ENCODE peak calls at places on chromosome 15, in seven cellular contexts. One of them, this sample, is unnamed.

GRCh38 chr15:96540283-96540682 is 209.8 kb downstream of the NR2F2 start:
- DNase-seq in HCT116: no peak
- DNase-seq in neural progenitor cell: no peak
- DNase-seq in cardiac fibroblast: no peak
- DNase-seq in GM06990: no peak
- DNase-seq in fibroblast of the aortic adventitia: no peak
- DNase-seq in fibroblast of villous mesenchyme: no peak
- DNase-seq in this sample: no peak

GRCh38 chr15:70512772-70513362 is 250.5 kb downstream of the UACA start:
- DNase-seq in neural progenitor cell: peak; percentile 76
- DNase-seq in cardiac fibroblast: peak; percentile 80
- DNase-seq in fibroblast of the aortic adventitia: peak; percentile 44
- DNase-seq in fibroblast of villous mesenchyme: peak; percentile 67
- DNase-seq in HCT116: peak; percentile 71
- DNase-seq in GM06990: no peak
- DNase-seq in this sample: peak; percentile 70

GRCh38 chr15:28914046-28914445 is 28.3 kb downstream of the APBA2 start:
- DNase-seq in neural progenitor cell: no peak
- DNase-seq in fibroblast of villous mesenchyme: no peak
- DNase-seq in HCT116: no peak
- DNase-seq in fibroblast of the aortic adventitia: no peak
- DNase-seq in GM06990: no peak
- DNase-seq in cardiac fibroblast: no peak
- DNase-seq in this sample: no peak

GRCh38 chr15:99455796-99456160 is 110.0 kb upstream of the MEF2A start:
- DNase-seq in GM06990: no peak
- DNase-seq in fibroblast of the aortic adventitia: no peak
- DNase-seq in neural progenitor cell: no peak
- DNase-seq in cardiac fibroblast: no peak
- DNase-seq in fibroblast of villous mesenchyme: no peak
- DNase-seq in HCT116: no peak
- DNase-seq in this sample: no peak

GRCh38 chr15:40891810-40892448 is 2.3 kb upstream of the VPS18 start:
- DNase-seq in HCT116: peak; percentile 53
- DNase-seq in cardiac fibroblast: peak; percentile 60
- DNase-seq in fibroblast of villous mesenchyme: peak; percentile 59
- DNase-seq in neural progenitor cell: peak; percentile 56
- DNase-seq in fibroblast of the aortic adventitia: peak; percentile 59
- DNase-seq in GM06990: no peak
- DNase-seq in this sample: peak; percentile 46

GRCh38 chr15:36596915-36597314 is 17.5 kb downstream of the CDIN1 start:
- DNase-seq in GM06990: no peak
- DNase-seq in cardiac fibroblast: no peak
- DNase-seq in fibroblast of the aortic adventitia: no peak
- DNase-seq in fibroblast of villous mesenchyme: no peak
- DNase-seq in HCT116: no peak
- DNase-seq in neural progenitor cell: no peak
- DNase-seq in this sample: no peak

GRCh38 chr15:28984421-28985375 is 98.9 kb downstream of the APBA2 start:
- DNase-seq in GM06990: no peak
- DNase-seq in cardiac fibroblast: peak; percentile 49
- DNase-seq in HCT116: no peak
- DNase-seq in fibroblast of villous mesenchyme: peak; percentile 54
- DNase-seq in fibroblast of the aortic adventitia: no peak
- DNase-seq in neural progenitor cell: peak; percentile 73
- DNase-seq in this sample: peak; percentile 46

GRCh38 chr15:57502116-57502515 is 89.6 kb upstream of the MYZAP start:
- DNase-seq in HCT116: no peak
- DNase-seq in fibroblast of villous mesenchyme: no peak
- DNase-seq in cardiac fibroblast: no peak
- DNase-seq in fibroblast of the aortic adventitia: peak; percentile 30
- DNase-seq in neural progenitor cell: no peak
- DNase-seq in GM06990: no peak
- DNase-seq in this sample: no peak

GRCh38 chr15:66757521-66757920 is 55.5 kb downstream of the SMAD6 start:
- DNase-seq in cardiac fibroblast: no peak
- DNase-seq in neural progenitor cell: no peak
- DNase-seq in fibroblast of the aortic adventitia: no peak
- DNase-seq in GM06990: no peak
- DNase-seq in HCT116: no peak
- DNase-seq in fibroblast of villous mesenchyme: no peak
- DNase-seq in this sample: no peak

GRCh38 chr15:39188930-39189329 is 391.9 kb upstream of the THBS1 start:
- DNase-seq in neural progenitor cell: no peak
- DNase-seq in HCT116: peak; percentile 44
- DNase-seq in GM06990: no peak
- DNase-seq in fibroblast of the aortic adventitia: peak; percentile 88
- DNase-seq in cardiac fibroblast: peak; percentile 98
- DNase-seq in fibroblast of villous mesenchyme: peak; percentile 87
- DNase-seq in this sample: peak; percentile 98

GRCh38 chr15:61746589-61746988 is 313.7 kb downstream of the VPS13C start:
- DNase-seq in fibroblast of the aortic adventitia: no peak
- DNase-seq in fibroblast of villous mesenchyme: no peak
- DNase-seq in neural progenitor cell: no peak
- DNase-seq in cardiac fibroblast: no peak
- DNase-seq in HCT116: no peak
- DNase-seq in GM06990: no peak
- DNase-seq in this sample: no peak

GRCh38 chr15:99717129-99718024 is 15.9 kb downstream of the LYSMD4 start:
- DNase-seq in neural progenitor cell: no peak
- DNase-seq in fibroblast of villous mesenchyme: no peak
- DNase-seq in HCT116: no peak
- DNase-seq in cardiac fibroblast: peak; percentile 14
- DNase-seq in GM06990: no peak
- DNase-seq in fibroblast of the aortic adventitia: peak; percentile 51
- DNase-seq in this sample: peak; percentile 45

GRCh38 chr15:23038741-23039150 is 623 bp downstream of the TUBGCP5 start:
- DNase-seq in neural progenitor cell: no peak
- DNase-seq in fibroblast of the aortic adventitia: peak; percentile 62
- DNase-seq in cardiac fibroblast: peak; percentile 70
- DNase-seq in fibroblast of villous mesenchyme: peak; percentile 67
- DNase-seq in GM06990: no peak
- DNase-seq in HCT116: no peak
- DNase-seq in this sample: peak; percentile 71

GRCh38 chr15:50685976-50686467 is 575 bp downstream of the TRPM7 start:
- DNase-seq in neural progenitor cell: peak; percentile 83
- DNase-seq in HCT116: no peak
- DNase-seq in fibroblast of villous mesenchyme: peak; percentile 56
- DNase-seq in fibroblast of the aortic adventitia: peak; percentile 56
- DNase-seq in cardiac fibroblast: peak; percentile 50
- DNase-seq in GM06990: no peak
- DNase-seq in this sample: peak; percentile 39

GRCh38 chr15:50681467-50681866 is 5.1 kb downstream of the TRPM7 start:
- DNase-seq in HCT116: no peak
- DNase-seq in fibroblast of villous mesenchyme: no peak
- DNase-seq in cardiac fibroblast: no peak
- DNase-seq in fibroblast of the aortic adventitia: no peak
- DNase-seq in GM06990: no peak
- DNase-seq in neural progenitor cell: no peak
- DNase-seq in this sample: no peak

GRCh38 chr15:50687302-50687902 is 805 bp upstream of the TRPM7 start:
- DNase-seq in neural progenitor cell: no peak
- DNase-seq in cardiac fibroblast: no peak
- DNase-seq in GM06990: no peak
- DNase-seq in fibroblast of the aortic adventitia: no peak
- DNase-seq in fibroblast of villous mesenchyme: no peak
- DNase-seq in HCT116: no peak
- DNase-seq in this sample: no peak

GRCh38 chr15:50686468-50687301 is at the start of gene TRPM7:
- DNase-seq in HCT116: peak; percentile 65
- DNase-seq in GM06990: peak; percentile 97
- DNase-seq in fibroblast of the aortic adventitia: peak; percentile 86
- DNase-seq in cardiac fibroblast: peak; percentile 87
- DNase-seq in neural progenitor cell: peak; percentile 95
- DNase-seq in fibroblast of villous mesenchyme: peak; percentile 89
- DNase-seq in this sample: peak; percentile 81

DNA sequence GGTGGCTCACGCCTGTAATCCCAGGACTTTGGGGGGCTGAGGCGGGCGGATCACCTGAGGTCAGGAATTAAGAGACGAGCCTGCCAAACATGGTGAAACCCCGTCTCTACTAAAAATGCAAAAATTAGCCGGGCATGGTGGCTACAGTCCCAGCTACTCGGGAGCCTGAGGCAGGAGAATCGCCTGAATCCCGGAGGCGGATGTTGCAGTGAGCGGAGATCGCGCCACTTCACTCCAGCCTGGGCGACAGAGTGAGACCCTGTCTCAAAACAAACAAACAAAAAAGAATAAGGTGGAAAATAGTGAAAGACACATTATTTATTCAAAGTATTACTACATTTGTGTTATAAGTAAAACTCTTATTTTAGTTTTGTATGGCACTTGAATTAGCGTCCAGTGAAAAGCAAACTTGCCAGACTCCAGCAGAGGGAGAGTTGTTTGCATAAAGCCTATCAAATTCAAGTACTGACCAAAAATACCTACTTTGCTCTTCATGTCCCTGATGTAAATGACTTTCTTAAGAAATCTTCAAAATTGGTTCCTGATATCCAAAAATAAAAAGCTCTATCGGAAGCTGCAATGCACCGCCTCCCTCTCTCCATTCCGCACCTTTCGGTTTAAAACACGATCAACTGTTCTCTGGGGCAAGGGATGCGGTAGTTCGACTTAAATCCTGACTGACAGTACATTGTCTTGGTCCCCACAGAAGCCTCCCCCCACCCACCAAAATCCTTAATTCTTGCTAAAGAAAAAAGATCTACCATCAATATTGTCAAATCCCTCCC is 1.2 kb downstream of the TRPM7 start:
- DNase-seq in fibroblast of villous mesenchyme: peak; percentile 14
- DNase-seq in cardiac fibroblast: peak; percentile 30
- DNase-seq in fibroblast of the aortic adventitia: peak; percentile 38
- DNase-seq in GM06990: no peak
- DNase-seq in neural progenitor cell: no peak
- DNase-seq in HCT116: no peak
- DNase-seq in this sample: no peak
- TF ChIP-seq CTCF in fibroblast of villous mesenchyme: no peak
- TF ChIP-seq CTCF in cardiac fibroblast: peak; percentile 7
- TF ChIP-seq CTCF in fibroblast of the aortic adventitia: peak; percentile 33
- TF ChIP-seq CTCF in GM06990: no peak
- TF ChIP-seq CTCF in neural progenitor cell: no peak
- TF ChIP-seq CTCF in HCT116: no peak
- TF ChIP-seq CTCF in this sample: peak; percentile 21

GRCh38 chr15:71973366-71973765 is 144.6 kb downstream of the MYO9A start:
- DNase-seq in GM06990: no peak
- DNase-seq in fibroblast of the aortic adventitia: no peak
- DNase-seq in fibroblast of villous mesenchyme: peak; percentile 8
- DNase-seq in neural progenitor cell: no peak
- DNase-seq in cardiac fibroblast: no peak
- DNase-seq in HCT116: no peak
- DNase-seq in this sample: no peak

GRCh38 chr15:71974211-71974610 is 143.7 kb downstream of the MYO9A start:
- DNase-seq in fibroblast of the aortic adventitia: no peak
- DNase-seq in neural progenitor cell: no peak
- DNase-seq in GM06990: no peak
- DNase-seq in HCT116: no peak
- DNase-seq in fibroblast of villous mesenchyme: no peak
- DNase-seq in cardiac fibroblast: no peak
- DNase-seq in this sample: no peak

GRCh38 chr15:71971905-71972304 is 146.0 kb downstream of the MYO9A start:
- DNase-seq in fibroblast of villous mesenchyme: no peak
- DNase-seq in cardiac fibroblast: no peak
- DNase-seq in neural progenitor cell: no peak
- DNase-seq in HCT116: no peak
- DNase-seq in fibroblast of the aortic adventitia: no peak
- DNase-seq in GM06990: no peak
- DNase-seq in this sample: no peak

GRCh38 chr15:71975816-71976150 is 142.2 kb downstream of the MYO9A start:
- DNase-seq in HCT116: no peak
- DNase-seq in fibroblast of the aortic adventitia: no peak
- DNase-seq in neural progenitor cell: no peak
- DNase-seq in GM06990: no peak
- DNase-seq in cardiac fibroblast: no peak
- DNase-seq in fibroblast of villous mesenchyme: no peak
- DNase-seq in this sample: no peak

GRCh38 chr15:71970435-71970834 is 147.5 kb downstream of the MYO9A start:
- DNase-seq in HCT116: no peak
- DNase-seq in cardiac fibroblast: no peak
- DNase-seq in fibroblast of the aortic adventitia: no peak
- DNase-seq in GM06990: no peak
- DNase-seq in fibroblast of villous mesenchyme: no peak
- DNase-seq in neural progenitor cell: no peak
- DNase-seq in this sample: no peak
- H3K4me3 ChIP-seq in HCT116: no peak overlapping the region
- H3K4me3 ChIP-seq in cardiac fibroblast: no peak overlapping the region
- H3K4me3 ChIP-seq in fibroblast of the aortic adventitia: no peak overlapping the region
- H3K4me3 ChIP-seq in GM06990: no peak overlapping the region
- H3K4me3 ChIP-seq in fibroblast of villous mesenchyme: no peak overlapping the region
- H3K4me3 ChIP-seq in neural progenitor cell: no peak overlapping the region
- H3K4me3 ChIP-seq in this sample: no peak overlapping the region

DNA sequence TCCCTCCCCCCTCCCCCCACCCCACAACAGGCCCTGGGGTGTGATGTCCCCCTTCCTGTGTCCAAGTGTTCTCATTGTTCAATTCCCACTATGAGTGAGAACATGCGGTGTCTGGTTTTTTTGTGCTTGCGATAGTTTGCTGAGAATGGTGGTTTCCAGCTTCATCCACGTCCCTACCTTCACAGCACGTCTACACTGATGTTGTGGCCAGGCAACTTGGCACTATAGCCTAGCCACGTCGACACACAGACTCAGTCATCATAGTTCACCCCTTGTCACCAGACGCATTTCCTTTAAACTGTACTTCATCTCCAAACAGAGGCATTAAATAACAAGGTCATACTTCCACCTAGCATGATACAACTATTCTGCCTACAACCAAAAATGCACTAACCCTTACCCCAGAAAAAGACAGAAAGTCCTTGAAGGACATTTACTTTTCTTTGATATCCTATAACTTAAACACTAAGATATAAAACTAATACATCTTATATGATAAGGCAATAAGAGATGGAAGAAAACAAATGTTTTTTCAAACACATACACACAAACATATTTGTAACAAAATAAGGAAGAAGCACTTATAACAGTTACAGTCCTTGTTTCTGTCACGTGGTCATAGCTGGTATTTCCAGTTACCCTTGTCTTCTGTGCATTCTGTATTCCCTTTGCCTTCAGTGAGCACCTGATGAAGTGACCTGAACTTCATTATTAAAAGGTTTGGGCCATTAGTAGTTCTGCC is 121.4 kb downstream of the KLF13 start:
- DNase-seq in fibroblast of the aortic adventitia: no peak
- DNase-seq in HCT116: no peak
- DNase-seq in GM06990: no peak
- DNase-seq in neural progenitor cell: no peak
- DNase-seq in cardiac fibroblast: no peak
- DNase-seq in fibroblast of villous mesenchyme: no peak
- DNase-seq in this sample: no peak
- TF ChIP-seq CTCF in fibroblast of the aortic adventitia: no peak
- TF ChIP-seq CTCF in HCT116: no peak
- TF ChIP-seq CTCF in GM06990: no peak
- TF ChIP-seq CTCF in neural progenitor cell: no peak
- TF ChIP-seq CTCF in cardiac fibroblast: no peak
- TF ChIP-seq CTCF in fibroblast of villous mesenchyme: no peak
- TF ChIP-seq CTCF in this sample: no peak

DNA sequence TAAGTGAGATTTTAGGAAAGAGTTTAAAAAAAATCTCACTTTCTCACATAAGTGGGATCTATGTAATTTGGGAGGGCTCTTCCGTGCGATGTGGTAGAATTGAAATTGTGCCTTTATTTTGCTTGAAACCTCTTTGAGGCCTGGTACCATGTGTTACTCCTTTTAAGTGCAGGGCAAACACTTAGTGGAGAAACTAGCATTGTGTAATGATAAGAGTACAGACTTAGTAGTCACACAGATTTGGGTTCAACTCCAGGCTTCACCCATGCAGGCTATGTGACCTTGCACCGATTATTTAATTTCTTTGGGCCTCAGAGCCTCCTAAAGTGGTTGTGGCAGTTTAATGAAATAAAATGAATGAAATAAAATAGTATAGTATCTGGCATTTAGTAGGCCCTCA is 2.4 kb downstream of the PSMA4 start:
- DNase-seq in fibroblast of villous mesenchyme: no peak
- DNase-seq in fibroblast of the aortic adventitia: no peak
- DNase-seq in cardiac fibroblast: no peak
- DNase-seq in HCT116: no peak
- DNase-seq in GM06990: no peak
- DNase-seq in neural progenitor cell: no peak
- DNase-seq in this sample: no peak
- H3K4me3 ChIP-seq in fibroblast of villous mesenchyme: no peak overlapping the region
- H3K4me3 ChIP-seq in fibroblast of the aortic adventitia: peak overlapping the region; percentile 11
- H3K4me3 ChIP-seq in cardiac fibroblast: no peak overlapping the region
- H3K4me3 ChIP-seq in HCT116: no peak overlapping the region
- H3K4me3 ChIP-seq in GM06990: no peak overlapping the region
- H3K4me3 ChIP-seq in neural progenitor cell: peak overlapping the region; percentile 91
- H3K4me3 ChIP-seq in this sample: no peak overlapping the region